ENCODE peak calls at places on chromosomes 3 and 15, in five cellular contexts. R is NCI-H345, J is NCI-H2081, U is NCI-H1417 treated with DMSO at 0.1 percent for 48 hours, W is hepatic stellate cell. G is an unnamed sample.

GRCh38 chr15:95669146-95669922 is 661.2 kb upstream of the NR2F2 start:
- DNase-seq in R (peak; percentile 27), J (no peak), U (no peak), W (peak; percentile 14), G (no peak)

GRCh38 chr15:88648357-88649214 is 9.8 kb downstream of the ISG20 start:
- DNase-seq in U (no peak), W (no peak), J (no peak), R (no peak), G (no peak)

GRCh38 chr3:139653582-139653981 is 24.2 kb downstream of the NMNAT3 start:
- DNase-seq in W (no peak), R (no peak), J (no peak), U (no peak), G (no peak)

GRCh38 chr3:64889991-64890390 is 202.2 kb upstream of the ADAMTS9 start:
- DNase-seq in J (no peak), W (peak; percentile 14), U (no peak), R (no peak), G (no peak)

GRCh38 chr3:15478300-15478979 is 43.1 kb downstream of the COLQ start:
- DNase-seq in R (no peak), W (no peak), J (no peak), U (no peak), G (no peak)

GRCh38 chr15:82828064-82828463 is 18.6 kb downstream of the WHAMM start:
- DNase-seq in R (no peak), U (no peak), J (no peak), W (no peak), G (no peak)

GRCh38 chr15:39684215-39684614 is 98.4 kb downstream of the FSIP1 start:
- DNase-seq in R (no peak), W (no peak), J (no peak), U (no peak), G (no peak)

GRCh38 chr3:149180057-149180573 is 41.5 kb downstream of the CP start:
- DNase-seq in R (no peak), J (no peak), U (no peak), W (peak; percentile 85), G (peak; percentile 17)

GRCh38 chr15:66570842-66571241 is 5.0 kb upstream of the LCTL start:
- DNase-seq in J (no peak), W (no peak), U (no peak), R (no peak), G (no peak)

GRCh38 chr3:18122264-18122663 is 302.9 kb downstream of the SATB1 start:
- DNase-seq in J (no peak), U (no peak), R (no peak), W (no peak), G (no peak)

GRCh38 chr3:177789500-177789899 is 592.2 kb upstream of the TBL1XR1 start:
- DNase-seq in W (no peak), J (no peak), U (no peak), R (no peak), G (no peak)